ENCODE peak calls at places on chromosomes 12 and 14, in seven cellular contexts. One of them, this sample, is unnamed.

GRCh38 chr12:15152456-15152855 is 68.8 kb downstream of the RERG start:
- DNase-seq in fibroblast of the aortic adventitia: peak; percentile 22
- DNase-seq in psoas muscle: no peak
- DNase-seq in NCI-H345: no peak
- DNase-seq in NCI-H82: no peak
- DNase-seq in NCI-H1092: no peak
- DNase-seq in stimulated activated CD8-positive, alpha-beta memory T cell treated with anti-CD3 and anti-CD28 coated beads, Interleukin-2, amount 100 ng/mL, for 1 hour: no peak
- DNase-seq in this sample: no peak

GRCh38 chr12:127125607-127126259 is 1141.2 kb upstream of the TMEM132C start:
- DNase-seq in stimulated activated CD8-positive, alpha-beta memory T cell treated with anti-CD3 and anti-CD28 coated beads, Interleukin-2, amount 100 ng/mL, for 1 hour: no peak
- DNase-seq in psoas muscle: no peak
- DNase-seq in NCI-H1092: no peak
- DNase-seq in NCI-H345: no peak
- DNase-seq in fibroblast of the aortic adventitia: peak; percentile 72
- DNase-seq in NCI-H82: no peak
- DNase-seq in this sample: peak; percentile 94

GRCh38 chr12:11746024-11746771 is 96.7 kb downstream of the ETV6 start:
- DNase-seq in fibroblast of the aortic adventitia: no peak
- DNase-seq in NCI-H345: no peak
- DNase-seq in NCI-H82: no peak
- DNase-seq in psoas muscle: no peak
- DNase-seq in stimulated activated CD8-positive, alpha-beta memory T cell treated with anti-CD3 and anti-CD28 coated beads, Interleukin-2, amount 100 ng/mL, for 1 hour: no peak
- DNase-seq in NCI-H1092: no peak
- DNase-seq in this sample: no peak

GRCh38 chr12:56040151-56040550 is 1.6 kb upstream of the RPS26 start:
- DNase-seq in fibroblast of the aortic adventitia: no peak
- DNase-seq in psoas muscle: no peak
- DNase-seq in NCI-H345: no peak
- DNase-seq in stimulated activated CD8-positive, alpha-beta memory T cell treated with anti-CD3 and anti-CD28 coated beads, Interleukin-2, amount 100 ng/mL, for 1 hour: no peak
- DNase-seq in NCI-H1092: no peak
- DNase-seq in NCI-H82: no peak
- DNase-seq in this sample: no peak

GRCh38 chr14:58566979-58567378 is 70.8 kb upstream of the DACT1 start:
- DNase-seq in NCI-H345: no peak
- DNase-seq in fibroblast of the aortic adventitia: no peak
- DNase-seq in psoas muscle: no peak
- DNase-seq in stimulated activated CD8-positive, alpha-beta memory T cell treated with anti-CD3 and anti-CD28 coated beads, Interleukin-2, amount 100 ng/mL, for 1 hour: no peak
- DNase-seq in NCI-H1092: no peak
- DNase-seq in NCI-H82: peak; percentile 58
- DNase-seq in this sample: no peak

GRCh38 chr12:16300706-16301105 is 23.2 kb upstream of the SLC15A5 start:
- DNase-seq in NCI-H345: no peak
- DNase-seq in psoas muscle: peak; percentile 50
- DNase-seq in NCI-H1092: no peak
- DNase-seq in fibroblast of the aortic adventitia: peak; percentile 81
- DNase-seq in stimulated activated CD8-positive, alpha-beta memory T cell treated with anti-CD3 and anti-CD28 coated beads, Interleukin-2, amount 100 ng/mL, for 1 hour: no peak
- DNase-seq in NCI-H82: no peak
- DNase-seq in this sample: no peak

GRCh38 chr14:103694572-103695026 is 20.7 kb downstream of the XRCC3 start:
- DNase-seq in NCI-H82: no peak
- DNase-seq in NCI-H1092: no peak
- DNase-seq in stimulated activated CD8-positive, alpha-beta memory T cell treated with anti-CD3 and anti-CD28 coated beads, Interleukin-2, amount 100 ng/mL, for 1 hour: no peak
- DNase-seq in fibroblast of the aortic adventitia: no peak
- DNase-seq in NCI-H345: no peak
- DNase-seq in psoas muscle: no peak
- DNase-seq in this sample: no peak

GRCh38 chr14:99345472-99345871 is 73.5 kb upstream of the BCL11B start:
- DNase-seq in NCI-H345: no peak
- DNase-seq in NCI-H1092: no peak
- DNase-seq in stimulated activated CD8-positive, alpha-beta memory T cell treated with anti-CD3 and anti-CD28 coated beads, Interleukin-2, amount 100 ng/mL, for 1 hour: no peak
- DNase-seq in NCI-H82: no peak
- DNase-seq in fibroblast of the aortic adventitia: no peak
- DNase-seq in psoas muscle: no peak
- DNase-seq in this sample: no peak

GRCh38 chr14:74574706-74575105 is 37.3 kb downstream of the LTBP2 start:
- DNase-seq in stimulated activated CD8-positive, alpha-beta memory T cell treated with anti-CD3 and anti-CD28 coated beads, Interleukin-2, amount 100 ng/mL, for 1 hour: no peak
- DNase-seq in NCI-H82: no peak
- DNase-seq in NCI-H1092: no peak
- DNase-seq in psoas muscle: no peak
- DNase-seq in fibroblast of the aortic adventitia: no peak
- DNase-seq in NCI-H345: no peak
- DNase-seq in this sample: no peak

GRCh38 chr14:51648296-51648695 is 3.4 kb upstream of the FRMD6 start:
- DNase-seq in psoas muscle: no peak
- DNase-seq in fibroblast of the aortic adventitia: no peak
- DNase-seq in NCI-H1092: no peak
- DNase-seq in NCI-H345: no peak
- DNase-seq in NCI-H82: no peak
- DNase-seq in stimulated activated CD8-positive, alpha-beta memory T cell treated with anti-CD3 and anti-CD28 coated beads, Interleukin-2, amount 100 ng/mL, for 1 hour: no peak
- DNase-seq in this sample: no peak

GRCh38 chr14:68956728-68957127 is 22.4 kb downstream of the ACTN1 start:
- DNase-seq in stimulated activated CD8-positive, alpha-beta memory T cell treated with anti-CD3 and anti-CD28 coated beads, Interleukin-2, amount 100 ng/mL, for 1 hour: no peak
- DNase-seq in psoas muscle: no peak
- DNase-seq in NCI-H82: no peak
- DNase-seq in NCI-H345: no peak
- DNase-seq in fibroblast of the aortic adventitia: no peak
- DNase-seq in NCI-H1092: no peak
- DNase-seq in this sample: no peak

GRCh38 chr12:82620917-82621316 is 65.8 kb upstream of the TMTC2 start:
- DNase-seq in psoas muscle: no peak
- DNase-seq in stimulated activated CD8-positive, alpha-beta memory T cell treated with anti-CD3 and anti-CD28 coated beads, Interleukin-2, amount 100 ng/mL, for 1 hour: no peak
- DNase-seq in NCI-H345: no peak
- DNase-seq in NCI-H82: no peak
- DNase-seq in NCI-H1092: no peak
- DNase-seq in fibroblast of the aortic adventitia: no peak
- DNase-seq in this sample: no peak

GRCh38 chr12:49930515-49931288 is 19.8 kb upstream of the AQP2 start:
- DNase-seq in stimulated activated CD8-positive, alpha-beta memory T cell treated with anti-CD3 and anti-CD28 coated beads, Interleukin-2, amount 100 ng/mL, for 1 hour: no peak
- DNase-seq in NCI-H1092: no peak
- DNase-seq in NCI-H345: no peak
- DNase-seq in psoas muscle: no peak
- DNase-seq in NCI-H82: no peak
- DNase-seq in fibroblast of the aortic adventitia: peak; percentile 67
- DNase-seq in this sample: peak; percentile 13

GRCh38 chr12:124457287-124458219 is 109.9 kb downstream of the NCOR2 start:
- DNase-seq in NCI-H345: no peak
- DNase-seq in psoas muscle: peak; percentile 82
- DNase-seq in NCI-H82: no peak
- DNase-seq in NCI-H1092: no peak
- DNase-seq in stimulated activated CD8-positive, alpha-beta memory T cell treated with anti-CD3 and anti-CD28 coated beads, Interleukin-2, amount 100 ng/mL, for 1 hour: no peak
- DNase-seq in fibroblast of the aortic adventitia: peak; percentile 65
- DNase-seq in this sample: no peak

GRCh38 chr14:92987713-92988510 is 65.0 kb downstream of the CHGA start:
- DNase-seq in NCI-H1092: no peak
- DNase-seq in stimulated activated CD8-positive, alpha-beta memory T cell treated with anti-CD3 and anti-CD28 coated beads, Interleukin-2, amount 100 ng/mL, for 1 hour: no peak
- DNase-seq in NCI-H345: no peak
- DNase-seq in fibroblast of the aortic adventitia: no peak
- DNase-seq in psoas muscle: no peak
- DNase-seq in NCI-H82: peak; percentile 21
- DNase-seq in this sample: no peak

GRCh38 chr12:101298426-101298825 is 18.5 kb downstream of the UTP20 start:
- DNase-seq in psoas muscle: no peak
- DNase-seq in fibroblast of the aortic adventitia: peak; percentile 84
- DNase-seq in NCI-H345: no peak
- DNase-seq in NCI-H82: no peak
- DNase-seq in NCI-H1092: no peak
- DNase-seq in stimulated activated CD8-positive, alpha-beta memory T cell treated with anti-CD3 and anti-CD28 coated beads, Interleukin-2, amount 100 ng/mL, for 1 hour: no peak
- DNase-seq in this sample: no peak

GRCh38 chr14:68974759-68975347 is 4.2 kb downstream of the ACTN1 start:
- DNase-seq in psoas muscle: no peak
- DNase-seq in NCI-H82: no peak
- DNase-seq in NCI-H1092: no peak
- DNase-seq in fibroblast of the aortic adventitia: no peak
- DNase-seq in NCI-H345: no peak
- DNase-seq in stimulated activated CD8-positive, alpha-beta memory T cell treated with anti-CD3 and anti-CD28 coated beads, Interleukin-2, amount 100 ng/mL, for 1 hour: no peak
- DNase-seq in this sample: no peak

GRCh38 chr14:52061380-52061779 is 7.5 kb downstream of the NID2 start:
- DNase-seq in psoas muscle: no peak
- DNase-seq in NCI-H345: no peak
- DNase-seq in stimulated activated CD8-positive, alpha-beta memory T cell treated with anti-CD3 and anti-CD28 coated beads, Interleukin-2, amount 100 ng/mL, for 1 hour: no peak
- DNase-seq in fibroblast of the aortic adventitia: peak; percentile 57
- DNase-seq in NCI-H82: no peak
- DNase-seq in NCI-H1092: no peak
- DNase-seq in this sample: no peak

GRCh38 chr14:92847220-92848148 is 53.4 kb downstream of the GOLGA5 start:
- DNase-seq in NCI-H1092: no peak
- DNase-seq in stimulated activated CD8-positive, alpha-beta memory T cell treated with anti-CD3 and anti-CD28 coated beads, Interleukin-2, amount 100 ng/mL, for 1 hour: no peak
- DNase-seq in NCI-H345: peak; percentile 51
- DNase-seq in fibroblast of the aortic adventitia: no peak
- DNase-seq in NCI-H82: no peak
- DNase-seq in psoas muscle: no peak
- DNase-seq in this sample: no peak

GRCh38 chr12:131848753-131849152 is 20.6 kb downstream of the MMP17 start:
- DNase-seq in NCI-H1092: no peak
- DNase-seq in NCI-H345: no peak
- DNase-seq in stimulated activated CD8-positive, alpha-beta memory T cell treated with anti-CD3 and anti-CD28 coated beads, Interleukin-2, amount 100 ng/mL, for 1 hour: no peak
- DNase-seq in NCI-H82: no peak
- DNase-seq in psoas muscle: no peak
- DNase-seq in fibroblast of the aortic adventitia: no peak
- DNase-seq in this sample: no peak

GRCh38 chr14:100741956-100742355 is 15.3 kb downstream of the DLK1 start:
- DNase-seq in NCI-H82: no peak
- DNase-seq in NCI-H345: no peak
- DNase-seq in psoas muscle: no peak
- DNase-seq in NCI-H1092: no peak
- DNase-seq in fibroblast of the aortic adventitia: no peak
- DNase-seq in stimulated activated CD8-positive, alpha-beta memory T cell treated with anti-CD3 and anti-CD28 coated beads, Interleukin-2, amount 100 ng/mL, for 1 hour: no peak
- DNase-seq in this sample: no peak